ENCODE peak calls at places on chromosomes 3 and 15, in six cellular contexts. J is head of caudate nucleus; D is A549; L is left ventricle myocardium inferior; A is NCI-H2081; K is CD8-positive, alpha-beta memory T cell. S is an unnamed sample.

GRCh38 chr3:128395046-128395445 is 71.6 kb downstream of the DNAJB8 start:
- DNase-seq in J (no peak), D (no peak), L (no peak), A (no peak), K (no peak), S (no peak)

GRCh38 chr3:60301142-60301541 is 950.1 kb downstream of the FHIT start:
- DNase-seq in J (no peak), D (no peak), L (no peak), A (no peak), K (no peak), S (no peak)

GRCh38 chr15:98776607-98777281 is 128.4 kb downstream of the IGF1R start:
- DNase-seq in J (no peak), D (no peak), L (peak), A (no peak), K (peak), S (peak)

GRCh38 chr3:46893763-46894162 is 16.2 kb downstream of the PTH1R start:
- DNase-seq in J (no peak), D (no peak), L (peak), A (no peak), K (no peak), S (no peak)

GRCh38 chr3:56799251-56799882 is 2.4 kb downstream of the ARHGEF3 start:
- DNase-seq in J (no peak), D (peak), L (no peak), A (peak), K (peak), S (no peak)

GRCh38 chr3:179954226-179954870 is 82.4 kb downstream of the PEX5L start:
- DNase-seq in J (no peak), D (no peak), L (no peak), A (no peak), K (no peak), S (no peak)

GRCh38 chr15:68711406-68711805 is 109.3 kb downstream of the ANP32A start:
- DNase-seq in J (no peak), D (no peak), L (no peak), A (no peak), K (no peak), S (no peak)

GRCh38 chr3:119628816-119629445 is 31.2 kb downstream of the PLA1A start:
- DNase-seq in J (no peak), D (no peak), L (no peak), A (no peak), K (no peak), S (no peak)

S was measured in Right ventricle myocardium superior.